ENCODE peak calls at places on chromosomes 3 and 15, in four cellular contexts. I, U, Z and X are unnamed samples.

GRCh38 chr15:71312731-71313460 is 197.6 kb downstream of the THSD4 start:
- DNase-seq in I (peak), U (no peak), Z (no peak), X (no peak)

GRCh38 chr3:141406265-141406664 is 38.0 kb downstream of the ZBTB38 start:
- DNase-seq in I (no peak), U (no peak), Z (no peak), X (no peak)

GRCh38 chr3:107676469-107677309 is 153.9 kb downstream of the BBX start:
- DNase-seq in I (no peak), U (no peak), Z (no peak), X (no peak)

GRCh38 chr3:154791611-154792010 is 288.5 kb upstream of the MME start:
- DNase-seq in I (no peak), U (no peak), Z (no peak), X (no peak)

GRCh38 chr3:179321585-179322322 is 1.1 kb upstream of the ZNF639 start:
- DNase-seq in I (peak), U (no peak), Z (peak), X (peak)

GRCh38 chr15:61101543-61101942 is 127.6 kb downstream of the RORA start:
- DNase-seq in I (no peak), U (no peak), Z (no peak), X (no peak)

GRCh38 chr3:112061152-112061551 is 25.0 kb upstream of the C3orf52 start:
- DNase-seq in I (peak), U (no peak), Z (no peak), X (no peak)

GRCh38 chr3:172515130-172515918 is 7.9 kb downstream of the TNFSF10 start:
- DNase-seq in I (peak), U (no peak), Z (no peak), X (no peak)

GRCh38 chr3:43707998-43708397 is 17.3 kb downstream of the ABHD5 start:
- DNase-seq in I (peak), U (no peak), Z (no peak), X (peak)

GRCh38 chr3:13420817-13421755 is 964 bp upstream of the NUP210 start:
- DNase-seq in I (no peak), U (no peak), Z (peak), X (no peak)

GRCh38 chr3:185089343-185089742 is 63.5 kb downstream of the C3orf70 start:
- DNase-seq in I (peak), U (no peak), Z (no peak), X (no peak)

GRCh38 chr3:83649692-83650091 is 1309.1 kb upstream of the CADM2 start:
- DNase-seq in I (no peak), U (no peak), Z (no peak), X (no peak)

GRCh38 chr3:9932843-9933560 is 632 bp upstream of the CRELD1 start:
- DNase-seq in I (peak), U (peak), Z (peak), X (peak)

GRCh38 chr3:132210476-132211346 is 106.5 kb upstream of the ACP3 start:
- DNase-seq in I (no peak), U (no peak), Z (peak), X (peak)

GRCh38 chr15:47184003-47184404 is 533.3 kb upstream of the SEMA6D start:
- DNase-seq in I (no peak), U (peak), Z (no peak), X (no peak)

GRCh38 chr15:81387629-81388430 is 13.8 kb upstream of the TMC3 start:
- DNase-seq in I (no peak), U (no peak), Z (no peak), X (no peak)

GRCh38 chr3:9226326-9226725 is 23.1 kb downstream of the SRGAP3 start:
- DNase-seq in I (peak), U (no peak), Z (no peak), X (no peak)

GRCh38 chr3:102037209-102037608 is 187.9 kb downstream of the NFKBIZ start:
- DNase-seq in I (peak), U (no peak), Z (no peak), X (no peak)

GRCh38 chr15:33022629-33023028 is 171.9 kb downstream of the FMN1 start:
- DNase-seq in I (peak), U (peak), Z (peak), X (peak)

GRCh38 chr3:184693011-184693975 is 18.6 kb downstream of the MAGEF1 start:
- DNase-seq in I (no peak), U (no peak), Z (no peak), X (no peak)

GRCh38 chr3:98021821-98022220 is 13.3 kb downstream of the GABRR3 start:
- DNase-seq in I (peak), U (no peak), Z (no peak), X (no peak)

GRCh38 chr3:101925564-101925963 is 76.2 kb downstream of the NFKBIZ start:
- DNase-seq in I (no peak), U (no peak), Z (no peak), X (no peak)

GRCh38 chr15:101451192-101451799 is 38.2 kb downstream of the PCSK6 start:
- DNase-seq in I (peak), U (peak), Z (no peak), X (no peak)

GRCh38 chr15:70120109-70120508 is 22.4 kb upstream of the TLE3 start:
- DNase-seq in I (no peak), U (no peak), Z (no peak), X (no peak)

GRCh38 chr15:40766906-40767837 is 2.6 kb upstream of the C15orf62 start:
- DNase-seq in I (peak), U (no peak), Z (no peak), X (no peak)

GRCh38 chr3:39358302-39358701 is 24.9 kb upstream of the SLC25A38 start:
- DNase-seq in I (no peak), U (no peak), Z (no peak), X (no peak)

GRCh38 chr3:1805331-1805730 is 293.3 kb upstream of the CNTN4 start:
- DNase-seq in I (no peak), U (no peak), Z (no peak), X (no peak)

GRCh38 chr3:120059081-120059864 is 35.0 kb downstream of the GSK3B start:
- DNase-seq in I (no peak), U (no peak), Z (no peak), X (no peak)

GRCh38 chr15:40106203-40107161 is 2.2 kb downstream of the BMF start:
- DNase-seq in I (no peak), U (peak), Z (peak), X (peak)

GRCh38 chr3:181773921-181774320 is 62.2 kb downstream of the SOX2 start:
- DNase-seq in I (no peak), U (no peak), Z (no peak), X (no peak)

GRCh38 chr3:171175840-171176239 is 149.3 kb upstream of the SLC2A2 start:
- DNase-seq in I (no peak), U (no peak), Z (no peak), X (no peak)

GRCh38 chr3:138384971-138385370 is 36.6 kb downstream of the MRAS start:
- DNase-seq in I (no peak), U (no peak), Z (no peak), X (no peak)

GRCh38 chr3:120560304-120561250 is 35.6 kb upstream of the NDUFB4 start:
- DNase-seq in I (peak), U (no peak), Z (no peak), X (no peak)

GRCh38 chr15:25863067-25863967 is at the start of gene ATP10A:
- DNase-seq in I (peak), U (peak), Z (peak), X (no peak)

GRCh38 chr3:57949779-57950618 is 58.2 kb upstream of the FLNB start:
- DNase-seq in I (peak), U (no peak), Z (no peak), X (peak)

GRCh38 chr3:112084980-112085697 is 1.1 kb upstream of the C3orf52 start:
- DNase-seq in I (no peak), U (no peak), Z (no peak), X (no peak)

GRCh38 chr3:184255291-184256039 is 5.9 kb downstream of the CAMK2N2 start:
- DNase-seq in I (no peak), U (no peak), Z (no peak), X (no peak)

GRCh38 chr3:189948724-189949045 is 172.0 kb downstream of the P3H2 start:
- DNase-seq in I (no peak), U (no peak), Z (no peak), X (no peak)

GRCh38 chr3:189947948-189948723 is 172.6 kb downstream of the P3H2 start:
- DNase-seq in I (no peak), U (no peak), Z (no peak), X (peak)

GRCh38 chr3:189947068-189947467 is 173.6 kb downstream of the P3H2 start:
- DNase-seq in I (no peak), U (no peak), Z (no peak), X (no peak)

GRCh38 chr3:189944285-189945145 is 176.2 kb downstream of the P3H2 start:
- DNase-seq in I (no peak), U (no peak), Z (no peak), X (peak)

GRCh38 chr3:189945935-189946709 is 174.6 kb downstream of the P3H2 start:
- DNase-seq in I (no peak), U (no peak), Z (no peak), X (no peak)
- TF ChIP-seq CTCF in I (no peak), U (no peak), Z (no peak), X (no peak)

GRCh38 chr3:11211531-11212300 is 57.4 kb downstream of the HRH1 start:
- DNase-seq in I (peak), U (no peak), Z (no peak), X (no peak)
- TF ChIP-seq CTCF in I (peak), U (no peak), Z (peak), X (no peak)

GRCh38 chr3:166284994-166285393 is 447.8 kb upstream of the BCHE start:
- DNase-seq in I (peak), U (no peak), Z (no peak), X (peak)
- TF ChIP-seq CTCF in I (no peak), U (no peak), Z (no peak), X (no peak)

GRCh38 chr15:67303490-67304363 is 49.1 kb downstream of the IQCH start:
- DNase-seq in I (peak), U (no peak), Z (no peak), X (peak)
- TF ChIP-seq CTCF in I (peak), U (peak), Z (peak), X (peak)

DNA sequence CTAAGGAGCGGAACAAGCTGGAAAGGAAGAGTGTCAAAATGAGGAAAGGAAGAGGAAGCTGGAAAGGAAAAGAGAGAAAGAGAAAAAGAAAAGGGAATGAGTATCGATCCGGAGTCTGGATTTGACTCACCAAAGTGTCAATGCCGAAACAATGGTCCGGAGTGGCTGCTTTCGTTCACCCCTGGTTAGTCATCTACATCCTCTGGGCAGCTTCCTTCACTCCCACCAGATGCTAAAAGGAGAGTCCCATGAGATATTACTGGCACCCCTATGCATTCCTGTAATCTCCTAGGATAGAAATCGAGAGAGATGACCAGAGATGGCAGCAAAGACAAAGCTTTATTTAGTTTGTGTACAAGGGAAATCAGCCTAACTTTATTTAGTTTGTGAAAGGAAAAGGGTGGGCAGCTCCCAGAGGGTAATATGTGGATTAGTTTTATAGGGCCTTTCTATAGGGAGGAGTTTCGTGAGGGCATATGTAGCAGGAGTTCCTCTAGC is 622.2 kb downstream of the ZPLD1 start:
- DNase-seq in I (peak), U (no peak), Z (no peak), X (peak)
- TF ChIP-seq CTCF in I (no peak), U (no peak), Z (no peak), X (no peak)

GRCh38 chr15:78440375-78441373 is 2.7 kb downstream of the IREB2 start:
- DNase-seq in I (no peak), U (no peak), Z (no peak), X (no peak)

GRCh38 chr15:78437107-78437761 is 782 bp upstream of the IREB2 start:
- DNase-seq in I (no peak), U (no peak), Z (no peak), X (no peak)

GRCh38 chr15:78437762-78438594 is at the start of gene IREB2:
- DNase-seq in I (peak), U (peak), Z (peak), X (peak)

GRCh38 chr15:78434134-78434533 is 3.9 kb upstream of the IREB2 start:
- DNase-seq in I (no peak), U (no peak), Z (no peak), X (no peak)

GRCh38 chr15:78438595-78439285 is 724 bp downstream of the IREB2 start:
- DNase-seq in I (peak), U (no peak), Z (no peak), X (peak)
- TF ChIP-seq CTCF in I (peak), U (no peak), Z (peak), X (no peak)